ENCODE peak calls at places on chromosomes 7 and 10, in four cellular contexts. One of them, this sample, is unnamed.

GRCh38 chr7:138889566-138889965 is 91.6 kb upstream of the ATP6V0A4 start:
- DNase-seq in AG09309: no peak
- DNase-seq in pancreas: no peak
- DNase-seq in SK-N-SH: no peak
- DNase-seq in this sample: no peak

GRCh38 chr10:33521062-33521461 is 186.6 kb upstream of the NRP1 start:
- DNase-seq in pancreas: no peak
- DNase-seq in AG09309: no peak
- DNase-seq in SK-N-SH: no peak
- DNase-seq in this sample: no peak

GRCh38 chr10:73969224-73969811 is 28.6 kb upstream of the VCL start:
- DNase-seq in SK-N-SH: no peak
- DNase-seq in AG09309: no peak
- DNase-seq in pancreas: no peak
- DNase-seq in this sample: peak

GRCh38 chr7:102933763-102934162 is 21.0 kb downstream of the LRRC17 start:
- DNase-seq in pancreas: peak
- DNase-seq in AG09309: peak
- DNase-seq in SK-N-SH: peak
- DNase-seq in this sample: peak

GRCh38 chr7:64099656-64100531 is 54.7 kb downstream of the ZNF727 start:
- DNase-seq in AG09309: no peak
- DNase-seq in pancreas: no peak
- DNase-seq in SK-N-SH: no peak
- DNase-seq in this sample: no peak

GRCh38 chr7:101108330-101108857 is 18.5 kb upstream of the SERPINE1 start:
- DNase-seq in pancreas: no peak
- DNase-seq in SK-N-SH: no peak
- DNase-seq in AG09309: no peak
- DNase-seq in this sample: peak

GRCh38 chr7:126958367-126958766 is 294.4 kb downstream of the GRM8 start:
- DNase-seq in pancreas: no peak
- DNase-seq in AG09309: no peak
- DNase-seq in SK-N-SH: no peak
- DNase-seq in this sample: no peak

GRCh38 chr10:3215336-3215860 is 42.8 kb upstream of the PITRM1 start:
- DNase-seq in AG09309: no peak
- DNase-seq in SK-N-SH: no peak
- DNase-seq in pancreas: no peak
- DNase-seq in this sample: no peak

GRCh38 chr10:109997233-109997632 is 10.6 kb upstream of the ADD3 start:
- DNase-seq in AG09309: no peak
- DNase-seq in pancreas: no peak
- DNase-seq in SK-N-SH: no peak
- DNase-seq in this sample: no peak

GRCh38 chr10:9010093-9010492 is 955.6 kb downstream of the GATA3 start:
- DNase-seq in pancreas: no peak
- DNase-seq in SK-N-SH: no peak
- DNase-seq in AG09309: no peak
- DNase-seq in this sample: no peak

GRCh38 chr7:155441856-155442255 is 16.1 kb upstream of the EN2 start:
- DNase-seq in pancreas: no peak
- DNase-seq in AG09309: no peak
- DNase-seq in SK-N-SH: no peak
- DNase-seq in this sample: no peak

GRCh38 chr7:150567168-150567567 is at the start of gene GIMAP4:
- DNase-seq in pancreas: no peak
- DNase-seq in SK-N-SH: no peak
- DNase-seq in AG09309: no peak
- DNase-seq in this sample: no peak

GRCh38 chr10:1687190-1687589 is 50.1 kb downstream of the ADARB2 start:
- DNase-seq in AG09309: no peak
- DNase-seq in SK-N-SH: no peak
- DNase-seq in pancreas: no peak
- DNase-seq in this sample: no peak

GRCh38 chr10:114271014-114271778 is 32.1 kb downstream of the VWA2 start:
- DNase-seq in pancreas: no peak
- DNase-seq in SK-N-SH: no peak
- DNase-seq in AG09309: no peak
- DNase-seq in this sample: no peak

GRCh38 chr7:78587443-78588044 is 789.0 kb downstream of the PHTF2 start:
- DNase-seq in SK-N-SH: peak
- DNase-seq in pancreas: no peak
- DNase-seq in AG09309: no peak
- DNase-seq in this sample: peak

GRCh38 chr10:70694410-70695179 is 22.3 kb downstream of the ADAMTS14 start:
- DNase-seq in pancreas: no peak
- DNase-seq in SK-N-SH: no peak
- DNase-seq in AG09309: peak
- DNase-seq in this sample: peak

GRCh38 chr10:74434577-74434976 is 283.6 kb downstream of the ADK start:
- DNase-seq in pancreas: no peak
- DNase-seq in AG09309: no peak
- DNase-seq in SK-N-SH: no peak
- DNase-seq in this sample: no peak

GRCh38 chr10:116371737-116372136 is 47.5 kb downstream of the CCDC172 start:
- DNase-seq in AG09309: no peak
- DNase-seq in SK-N-SH: no peak
- DNase-seq in pancreas: no peak
- DNase-seq in this sample: no peak

GRCh38 chr7:117997862-117998825 is 124.9 kb upstream of the CTTNBP2 start:
- DNase-seq in pancreas: no peak
- DNase-seq in AG09309: no peak
- DNase-seq in SK-N-SH: no peak
- DNase-seq in this sample: no peak

GRCh38 chr10:46541735-46542566 is 14.5 kb downstream of the GPRIN2 start:
- DNase-seq in AG09309: no peak
- DNase-seq in pancreas: no peak
- DNase-seq in SK-N-SH: peak
- DNase-seq in this sample: no peak

GRCh38 chr10:62333988-62334682 is 40.0 kb upstream of the ZNF365 start:
- DNase-seq in pancreas: no peak
- DNase-seq in AG09309: no peak
- DNase-seq in SK-N-SH: no peak
- DNase-seq in this sample: no peak

GRCh38 chr10:108862691-108863350 is 1060.5 kb downstream of the XPNPEP1 start:
- DNase-seq in AG09309: no peak
- DNase-seq in SK-N-SH: no peak
- DNase-seq in pancreas: no peak
- DNase-seq in this sample: no peak

GRCh38 chr7:27146491-27147210 is 923 bp downstream of the HOXA6 start:
- DNase-seq in SK-N-SH: peak
- DNase-seq in AG09309: no peak
- DNase-seq in pancreas: no peak
- DNase-seq in this sample: no peak

GRCh38 chr10:119020627-119020946 is 8.9 kb upstream of the NANOS1 start:
- DNase-seq in SK-N-SH: no peak
- DNase-seq in AG09309: no peak
- DNase-seq in pancreas: no peak
- DNase-seq in this sample: peak

GRCh38 chr7:132161976-132162375 is 414.3 kb downstream of the PLXNA4 start:
- DNase-seq in SK-N-SH: no peak
- DNase-seq in AG09309: no peak
- DNase-seq in pancreas: no peak
- DNase-seq in this sample: no peak

GRCh38 chr7:144534655-144535395 is 131.3 kb upstream of the NOBOX start:
- DNase-seq in AG09309: no peak
- DNase-seq in pancreas: no peak
- DNase-seq in SK-N-SH: no peak
- DNase-seq in this sample: no peak

GRCh38 chr10:46539596-46540411 is 16.7 kb downstream of the GPRIN2 start:
- DNase-seq in pancreas: peak
- DNase-seq in AG09309: no peak
- DNase-seq in SK-N-SH: no peak
- DNase-seq in this sample: peak

GRCh38 chr10:78907458-78908211 is 161.1 kb upstream of the ZMIZ1 start:
- DNase-seq in AG09309: no peak
- DNase-seq in SK-N-SH: no peak
- DNase-seq in pancreas: no peak
- DNase-seq in this sample: no peak

GRCh38 chr7:84589012-84589411 is 394.4 kb upstream of the SEMA3A start:
- DNase-seq in pancreas: no peak
- DNase-seq in SK-N-SH: no peak
- DNase-seq in AG09309: no peak
- DNase-seq in this sample: no peak

GRCh38 chr7:2715341-2716231 is 27.6 kb downstream of the AMZ1 start:
- DNase-seq in pancreas: no peak
- DNase-seq in SK-N-SH: no peak
- DNase-seq in AG09309: no peak
- DNase-seq in this sample: no peak

GRCh38 chr10:3106908-3107425 is 39.6 kb downstream of the PFKP start:
- DNase-seq in SK-N-SH: no peak
- DNase-seq in pancreas: no peak
- DNase-seq in AG09309: peak
- DNase-seq in this sample: no peak

DNA sequence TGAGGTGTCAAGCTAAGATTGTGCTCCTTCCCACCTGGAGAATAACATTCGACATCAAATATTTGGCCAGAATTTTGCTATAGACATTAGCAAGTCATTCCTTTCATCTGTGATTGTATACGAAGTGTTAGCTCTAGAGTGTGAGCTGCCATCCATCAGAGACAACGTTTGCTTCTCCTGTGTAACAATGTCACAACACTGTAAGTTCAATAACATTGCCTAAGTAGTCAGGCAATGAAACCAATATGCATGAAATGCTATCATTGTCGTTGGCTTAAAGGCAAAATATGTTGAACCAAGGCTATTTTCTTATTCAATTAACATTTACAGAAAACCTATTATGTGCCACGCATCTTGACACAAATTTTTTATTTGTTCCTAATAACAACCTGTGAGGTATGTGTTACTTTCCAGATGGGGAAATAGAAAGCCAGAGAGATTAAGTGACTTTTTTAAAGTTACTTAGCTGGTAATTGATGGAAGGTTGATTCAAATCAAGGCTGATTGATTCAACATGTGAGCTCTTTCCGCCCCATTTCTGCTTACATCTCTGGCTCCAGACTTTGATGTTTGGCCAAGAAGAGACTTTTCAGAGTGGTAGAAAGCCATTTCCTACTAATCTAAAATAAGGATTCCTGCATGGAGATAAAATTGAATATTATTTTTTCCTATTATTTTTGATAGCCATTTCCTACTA is 32.0 kb downstream of the BET1 start:
- DNase-seq in AG09309: no peak
- DNase-seq in pancreas: no peak
- DNase-seq in SK-N-SH: peak
- DNase-seq in this sample: no peak
- TF ChIP-seq CTCF in AG09309: no peak
- TF ChIP-seq CTCF in pancreas: no peak
- TF ChIP-seq CTCF in SK-N-SH: no peak
- TF ChIP-seq CTCF in this sample: no peak

GRCh38 chr7:194257-194995 is 2.1 kb downstream of the FAM20C start:
- DNase-seq in pancreas: peak
- DNase-seq in AG09309: no peak
- DNase-seq in SK-N-SH: peak
- DNase-seq in this sample: peak

GRCh38 chr7:192035-192649 is at the start of gene FAM20C:
- DNase-seq in pancreas: peak
- DNase-seq in SK-N-SH: peak
- DNase-seq in AG09309: no peak
- DNase-seq in this sample: peak

GRCh38 chr7:192701-193536 is 548 bp downstream of the FAM20C start:
- DNase-seq in AG09309: no peak
- DNase-seq in SK-N-SH: peak
- DNase-seq in pancreas: peak
- DNase-seq in this sample: peak

GRCh38 chr7:194996-195829 is 2.8 kb downstream of the FAM20C start:
- DNase-seq in AG09309: no peak
- DNase-seq in pancreas: no peak
- DNase-seq in SK-N-SH: no peak
- DNase-seq in this sample: peak

DNA sequence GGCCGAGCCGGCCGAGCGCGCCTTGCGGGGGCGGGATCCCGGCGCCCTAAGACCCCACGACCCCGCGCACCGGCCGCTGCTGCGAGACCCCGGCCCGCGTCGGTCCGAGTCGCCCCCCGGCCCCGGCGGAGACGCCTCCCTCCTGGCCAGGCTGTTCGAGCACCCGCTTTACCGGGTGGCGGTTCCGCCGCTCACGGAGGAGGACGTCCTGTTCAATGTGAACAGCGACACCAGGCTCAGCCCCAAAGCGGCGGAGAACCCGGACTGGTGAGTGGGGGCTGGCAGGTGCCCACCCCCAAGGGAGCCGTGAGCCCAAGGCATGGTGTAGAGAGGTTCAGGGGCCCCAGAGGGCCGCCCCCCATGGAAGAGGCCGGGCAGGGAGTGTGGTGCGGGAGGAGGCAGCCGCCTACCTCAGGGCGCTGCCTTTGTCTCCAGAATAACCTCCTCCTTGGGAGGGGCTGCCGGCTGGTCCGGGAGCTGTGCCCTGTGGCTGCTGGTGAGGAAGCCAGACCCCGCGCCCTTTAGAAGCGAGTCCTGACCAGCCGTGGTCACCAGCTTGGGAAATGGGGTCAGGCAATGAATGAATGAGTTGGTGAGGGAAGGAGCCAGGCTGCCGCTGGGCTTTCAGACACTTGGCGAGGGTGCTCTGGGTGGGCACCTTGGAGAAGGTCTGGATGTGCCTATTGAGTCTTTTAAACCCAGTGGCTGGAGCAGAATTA is 1.3 kb downstream of the FAM20C start:
- DNase-seq in pancreas: no peak
- DNase-seq in AG09309: no peak
- DNase-seq in SK-N-SH: peak
- DNase-seq in this sample: peak
- H3K4me3 ChIP-seq in pancreas: peak
- H3K4me3 ChIP-seq in AG09309: peak
- H3K4me3 ChIP-seq in SK-N-SH: peak
- H3K4me3 ChIP-seq in this sample: peak

GRCh38 chr10:93206652-93207051 is 133.0 kb downstream of the CYP26A1 start:
- DNase-seq in AG09309: no peak
- DNase-seq in pancreas: no peak
- DNase-seq in SK-N-SH: no peak
- DNase-seq in this sample: no peak
- TF ChIP-seq CTCF in AG09309: no peak
- TF ChIP-seq CTCF in pancreas: no peak
- TF ChIP-seq CTCF in SK-N-SH: no peak
- TF ChIP-seq CTCF in this sample: no peak

DNA sequence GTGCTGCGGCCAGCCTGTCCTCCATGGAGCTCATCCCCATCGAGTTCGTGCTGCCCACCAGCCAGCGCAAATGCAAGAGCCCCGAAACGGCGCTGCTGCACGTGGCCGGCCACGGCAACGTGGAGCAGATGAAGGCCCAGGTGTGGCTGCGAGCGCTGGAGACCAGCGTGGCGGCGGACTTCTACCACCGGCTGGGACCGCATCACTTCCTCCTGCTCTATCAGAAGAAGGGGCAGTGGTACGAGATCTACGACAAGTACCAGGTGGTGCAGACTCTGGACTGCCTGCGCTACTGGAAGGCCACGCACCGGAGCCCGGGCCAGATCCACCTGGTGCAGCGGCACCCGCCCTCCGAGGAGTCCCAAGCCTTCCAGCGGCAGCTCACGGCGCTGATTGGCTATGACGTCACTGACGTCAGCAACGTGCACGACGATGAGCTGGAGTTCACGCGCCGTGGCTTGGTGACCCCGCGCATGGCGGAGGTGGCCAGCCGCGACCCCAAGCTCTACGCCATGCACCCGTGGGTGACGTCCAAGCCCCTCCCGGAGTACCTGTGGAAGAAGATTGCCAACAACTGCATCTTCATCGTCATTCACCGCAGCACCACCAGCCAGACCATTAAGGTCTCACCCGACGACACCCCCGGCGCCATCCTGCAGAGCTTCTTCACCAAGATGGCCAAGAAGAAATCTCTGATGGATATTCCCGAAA is 2.7 kb downstream of the PIK3CG start:
- DNase-seq in AG09309: no peak
- DNase-seq in SK-N-SH: no peak
- DNase-seq in pancreas: no peak
- DNase-seq in this sample: no peak
- H3K4me3 ChIP-seq in AG09309: no peak
- H3K4me3 ChIP-seq in SK-N-SH: no peak
- H3K4me3 ChIP-seq in pancreas: no peak
- H3K4me3 ChIP-seq in this sample: no peak